ENCODE peak calls at places on chromosomes 5 and 9, in five cellular contexts. Z, S, O, U and N are unnamed samples.
A peak's percentile ranks its signal among the peaks of the same experiment; 100 is the strongest.

GRCh38 chr9:117205806-117206205 is 209.1 kb downstream of the ASTN2 start:
- DNase-seq in U (no peak), Z (no peak), S (no peak), O (no peak), N (no peak)

GRCh38 chr9:106467113-106467846 is 395.7 kb upstream of the ZNF462 start:
- DNase-seq in S (no peak), O (no peak), Z (no peak), U (no peak), N (no peak)

GRCh38 chr5:149227168-149227826 is 44.4 kb upstream of the AFAP1L1 start:
- DNase-seq in U (no peak), O (no peak), S (no peak), Z (no peak), N (peak; percentile 44)

GRCh38 chr9:116806075-116806474 is 119.0 kb downstream of the TRIM32 start:
- DNase-seq in O (no peak), S (no peak), U (no peak), Z (no peak), N (no peak)

GRCh38 chr9:81559197-81559596 is 130.2 kb downstream of the TLE1 start:
- DNase-seq in Z (no peak), U (no peak), S (no peak), O (no peak), N (no peak)

GRCh38 chr5:150398432-150399157 is 14.1 kb downstream of the CD74 start:
- DNase-seq in Z (no peak), O (no peak), U (peak; percentile 32), S (no peak), N (no peak)

GRCh38 chr9:124352616-124353015 is 62.6 kb downstream of the PSMB7 start:
- DNase-seq in S (no peak), U (no peak), O (no peak), Z (no peak), N (no peak)

GRCh38 chr5:43315262-43315661 is 2.0 kb upstream of the HMGCS1 start:
- DNase-seq in O (no peak), U (no peak), S (peak; percentile 20), Z (no peak), N (peak; percentile 77)

GRCh38 chr5:136021016-136021405 is 7.8 kb upstream of the TGFBI start:
- DNase-seq in S (no peak), O (no peak), Z (no peak), U (no peak), N (no peak)

GRCh38 chr5:127409236-127409921 is 108.1 kb upstream of the PRRC1 start:
- DNase-seq in S (no peak), O (no peak), Z (no peak), U (no peak), N (no peak)

GRCh38 chr9:114163517-114163924 is 8.2 kb downstream of the COL27A1 start:
- DNase-seq in S (no peak), U (peak; percentile 16), Z (no peak), O (no peak), N (no peak)

GRCh38 chr5:31156761-31157160 is 36.7 kb upstream of the CDH6 start:
- DNase-seq in U (no peak), S (no peak), O (no peak), Z (no peak), N (no peak)

GRCh38 chr5:34682926-34683623 is 26.9 kb downstream of the RAI14 start:
- DNase-seq in O (no peak), Z (no peak), S (no peak), U (no peak), N (no peak)

GRCh38 chr5:81896764-81897163 is 75.1 kb upstream of the ATG10 start:
- DNase-seq in O (no peak), S (no peak), U (no peak), Z (no peak), N (no peak)

GRCh38 chr5:111857067-111857466 is 100.1 kb upstream of the NREP start:
- DNase-seq in S (no peak), O (no peak), Z (no peak), U (no peak), N (no peak)

GRCh38 chr9:126860757-126861466 is 473 bp downstream of the ZBTB34 start:
- DNase-seq in U (peak; percentile 41), S (no peak), Z (no peak), O (no peak), N (no peak)